ENCODE peak calls at places on chromosomes 7 and 10, in seven cellular contexts. N is nephron progenitor cell; X is NCI-H1105; A is activated CD4-positive, alpha-beta T cell treated with anti-CD3 and anti-CD28 coated beads, Interleukin-2, amount 50 U/mL, for 48 hours; O is H9; G is AML-193; U is fibroblast of mammary gland. R is an unnamed sample.

GRCh38 chr10:126110434-126110833 is 214.1 kb downstream of the FANK1 start:
- DNase-seq in N (no peak), X (no peak), A (no peak), O (no peak), G (no peak), U (peak; percentile 83), R (no peak)

GRCh38 chr10:130799532-130799931 is 512.0 kb downstream of the TCERG1L start:
- DNase-seq in N (no peak), X (no peak), A (no peak), O (no peak), G (no peak), U (no peak), R (no peak)

GRCh38 chr7:73470208-73470607 is 36.6 kb downstream of the FZD9 start:
- DNase-seq in N (no peak), X (no peak), A (no peak), O (no peak), G (no peak), U (peak; percentile 28), R (no peak)

GRCh38 chr10:100766693-100767427 is 21.5 kb downstream of the PAX2 start:
- DNase-seq in N (no peak), X (no peak), A (no peak), O (peak; percentile 59), G (no peak), U (no peak), R (no peak)

GRCh38 chr10:33799944-33800323 is 465.5 kb upstream of the NRP1 start:
- DNase-seq in N (no peak), X (no peak), A (no peak), O (no peak), G (no peak), U (no peak), R (no peak)

GRCh38 chr7:99199226-99199625 is 8.7 kb downstream of the KPNA7 start:
- DNase-seq in N (no peak), X (no peak), A (no peak), O (no peak), G (no peak), U (no peak), R (no peak)

GRCh38 chr7:103752995-103753394 is 236.5 kb downstream of the RELN start:
- DNase-seq in N (no peak), X (no peak), A (no peak), O (no peak), G (no peak), U (peak; percentile 25), R (peak; percentile 47)

GRCh38 chr10:80100861-80101695 is 22.6 kb downstream of the TMEM254 start:
- DNase-seq in N (no peak), X (no peak), A (no peak), O (peak; percentile 32), G (no peak), U (no peak), R (no peak)

GRCh38 chr7:81664304-81664703 is 105.5 kb downstream of the HGF start:
- DNase-seq in N (no peak), X (no peak), A (no peak), O (no peak), G (no peak), U (no peak), R (peak; percentile 24)

GRCh38 chr10:117541405-117541908 is 1.1 kb upstream of the EMX2 start:
- DNase-seq in N (peak; percentile 73), X (no peak), A (no peak), O (peak; percentile 75), G (no peak), U (peak; percentile 82), R (no peak)

GRCh38 chr7:46544396-46545008 is 623.4 kb upstream of the IGFBP3 start:
- DNase-seq in N (no peak), X (no peak), A (no peak), O (no peak), G (no peak), U (peak; percentile 83), R (no peak)